ENCODE peak calls at places on chromosomes 11 and 22, in seven cellular contexts. One of them, this sample, is unnamed.

GRCh38 chr11:37503411-37504065 is 905.5 kb upstream of the RAG2 start:
- DNase-seq in psoas muscle: no peak
- DNase-seq in uterus: no peak
- DNase-seq in dorsolateral prefrontal cortex: no peak
- DNase-seq in brain microvascular endothelial cell: no peak
- DNase-seq in A673: no peak
- DNase-seq in right lobe of liver: no peak
- DNase-seq in this sample: no peak

GRCh38 chr22:37496651-37497599 is 10.7 kb upstream of the MFNG start:
- DNase-seq in psoas muscle: no peak
- DNase-seq in uterus: no peak
- DNase-seq in dorsolateral prefrontal cortex: no peak
- DNase-seq in brain microvascular endothelial cell: peak; percentile 76
- DNase-seq in A673: peak; percentile 22
- DNase-seq in right lobe of liver: no peak
- DNase-seq in this sample: no peak

GRCh38 chr22:46444390-46444854 is 93.0 kb downstream of the CELSR1 start:
- DNase-seq in psoas muscle: no peak
- DNase-seq in uterus: no peak
- DNase-seq in dorsolateral prefrontal cortex: no peak
- DNase-seq in brain microvascular endothelial cell: no peak
- DNase-seq in A673: no peak
- DNase-seq in right lobe of liver: no peak
- DNase-seq in this sample: no peak

GRCh38 chr11:113729456-113729855 is 23.3 kb upstream of the TMPRSS5 start:
- DNase-seq in psoas muscle: no peak
- DNase-seq in uterus: no peak
- DNase-seq in dorsolateral prefrontal cortex: no peak
- DNase-seq in brain microvascular endothelial cell: no peak
- DNase-seq in A673: no peak
- DNase-seq in right lobe of liver: no peak
- DNase-seq in this sample: no peak

GRCh38 chr22:45804986-45805325 is 133.3 kb downstream of the ATXN10 start:
- DNase-seq in psoas muscle: no peak
- DNase-seq in uterus: no peak
- DNase-seq in dorsolateral prefrontal cortex: no peak
- DNase-seq in brain microvascular endothelial cell: peak; percentile 96
- DNase-seq in A673: peak; percentile 44
- DNase-seq in right lobe of liver: no peak
- DNase-seq in this sample: no peak

GRCh38 chr22:19942071-19942885 is 660 bp upstream of the TXNRD2 start:
- DNase-seq in psoas muscle: no peak
- DNase-seq in uterus: no peak
- DNase-seq in dorsolateral prefrontal cortex: no peak
- DNase-seq in brain microvascular endothelial cell: peak; percentile 56
- DNase-seq in A673: peak; percentile 59
- DNase-seq in right lobe of liver: no peak
- DNase-seq in this sample: no peak

GRCh38 chr22:48004038-48004437 is 1241.6 kb downstream of the TBC1D22A start:
- DNase-seq in psoas muscle: no peak
- DNase-seq in uterus: no peak
- DNase-seq in dorsolateral prefrontal cortex: no peak
- DNase-seq in brain microvascular endothelial cell: no peak
- DNase-seq in A673: no peak
- DNase-seq in right lobe of liver: no peak
- DNase-seq in this sample: no peak

GRCh38 chr11:130979386-130979972 is 63.2 kb upstream of the SNX19 start:
- DNase-seq in psoas muscle: no peak
- DNase-seq in uterus: no peak
- DNase-seq in dorsolateral prefrontal cortex: no peak
- DNase-seq in brain microvascular endothelial cell: peak; percentile 18
- DNase-seq in A673: peak; percentile 47
- DNase-seq in right lobe of liver: no peak
- DNase-seq in this sample: no peak

GRCh38 chr22:47032091-47032943 is 269.9 kb downstream of the TBC1D22A start:
- DNase-seq in psoas muscle: peak; percentile 14
- DNase-seq in uterus: no peak
- DNase-seq in dorsolateral prefrontal cortex: peak; percentile 23
- DNase-seq in brain microvascular endothelial cell: no peak
- DNase-seq in A673: no peak
- DNase-seq in right lobe of liver: peak; percentile 11
- DNase-seq in this sample: no peak

GRCh38 chr11:62671604-62672528 is at the start of the genes LBHD1 and UQCC3:
- DNase-seq in psoas muscle: peak; percentile 74
- DNase-seq in uterus: peak; percentile 70
- DNase-seq in dorsolateral prefrontal cortex: peak; percentile 82
- DNase-seq in brain microvascular endothelial cell: peak; percentile 77
- DNase-seq in A673: peak; percentile 96
- DNase-seq in right lobe of liver: peak; percentile 76
- DNase-seq in this sample: peak; percentile 57

GRCh38 chr11:95512682-95513081 is 276.9 kb downstream of the FAM76B start:
- DNase-seq in psoas muscle: peak; percentile 29
- DNase-seq in uterus: peak; percentile 86
- DNase-seq in dorsolateral prefrontal cortex: no peak
- DNase-seq in brain microvascular endothelial cell: peak; percentile 93
- DNase-seq in A673: peak; percentile 24
- DNase-seq in right lobe of liver: peak; percentile 38
- DNase-seq in this sample: peak; percentile 69

GRCh38 chr11:126114486-126115252 is 52.0 kb upstream of the CDON start:
- DNase-seq in psoas muscle: no peak
- DNase-seq in uterus: no peak
- DNase-seq in dorsolateral prefrontal cortex: no peak
- DNase-seq in brain microvascular endothelial cell: no peak
- DNase-seq in A673: peak; percentile 47
- DNase-seq in right lobe of liver: no peak
- DNase-seq in this sample: no peak

GRCh38 chr11:120259988-120260565 is 20.1 kb downstream of the POU2F3 start:
- DNase-seq in psoas muscle: no peak
- DNase-seq in uterus: no peak
- DNase-seq in dorsolateral prefrontal cortex: no peak
- DNase-seq in brain microvascular endothelial cell: no peak
- DNase-seq in A673: no peak
- DNase-seq in right lobe of liver: no peak
- DNase-seq in this sample: no peak

GRCh38 chr11:69121021-69121420 is 34.7 kb upstream of the SMIM38 start:
- DNase-seq in psoas muscle: no peak
- DNase-seq in uterus: no peak
- DNase-seq in dorsolateral prefrontal cortex: peak; percentile 23
- DNase-seq in brain microvascular endothelial cell: no peak
- DNase-seq in A673: no peak
- DNase-seq in right lobe of liver: no peak
- DNase-seq in this sample: no peak

GRCh38 chr11:16184588-16184987 is 171.8 kb downstream of the SOX6 start:
- DNase-seq in psoas muscle: no peak
- DNase-seq in uterus: no peak
- DNase-seq in dorsolateral prefrontal cortex: no peak
- DNase-seq in brain microvascular endothelial cell: peak; percentile 88
- DNase-seq in A673: peak; percentile 25
- DNase-seq in right lobe of liver: no peak
- DNase-seq in this sample: no peak

GRCh38 chr22:47115921-47116320 is 353.5 kb downstream of the TBC1D22A start:
- DNase-seq in psoas muscle: no peak
- DNase-seq in uterus: no peak
- DNase-seq in dorsolateral prefrontal cortex: no peak
- DNase-seq in brain microvascular endothelial cell: no peak
- DNase-seq in A673: no peak
- DNase-seq in right lobe of liver: no peak
- DNase-seq in this sample: no peak

GRCh38 chr22:19124377-19124776 is 2.2 kb upstream of the DGCR2 start:
- DNase-seq in psoas muscle: no peak
- DNase-seq in uterus: no peak
- DNase-seq in dorsolateral prefrontal cortex: no peak
- DNase-seq in brain microvascular endothelial cell: no peak
- DNase-seq in A673: no peak
- DNase-seq in right lobe of liver: no peak
- DNase-seq in this sample: no peak

GRCh38 chr22:50481440-50482106 is at the start of gene ADM2:
- DNase-seq in psoas muscle: no peak
- DNase-seq in uterus: no peak
- DNase-seq in dorsolateral prefrontal cortex: no peak
- DNase-seq in brain microvascular endothelial cell: no peak
- DNase-seq in A673: peak; percentile 63
- DNase-seq in right lobe of liver: peak; percentile 65
- DNase-seq in this sample: no peak

GRCh38 chr22:27877501-27877900 is 41.6 kb downstream of the PITPNB start:
- DNase-seq in psoas muscle: no peak
- DNase-seq in uterus: no peak
- DNase-seq in dorsolateral prefrontal cortex: no peak
- DNase-seq in brain microvascular endothelial cell: no peak
- DNase-seq in A673: no peak
- DNase-seq in right lobe of liver: no peak
- DNase-seq in this sample: no peak

GRCh38 chr22:23282089-23282501 is 101.8 kb downstream of the BCR start:
- DNase-seq in psoas muscle: peak; percentile 60
- DNase-seq in uterus: peak; percentile 74
- DNase-seq in dorsolateral prefrontal cortex: peak; percentile 92
- DNase-seq in brain microvascular endothelial cell: peak; percentile 16
- DNase-seq in A673: peak; percentile 87
- DNase-seq in right lobe of liver: no peak
- DNase-seq in this sample: peak; percentile 46

GRCh38 chr11:112237451-112237850 is 11.2 kb downstream of the PTS start:
- DNase-seq in psoas muscle: no peak
- DNase-seq in uterus: no peak
- DNase-seq in dorsolateral prefrontal cortex: no peak
- DNase-seq in brain microvascular endothelial cell: no peak
- DNase-seq in A673: no peak
- DNase-seq in right lobe of liver: no peak
- DNase-seq in this sample: no peak

GRCh38 chr11:112231952-112232351 is 5.7 kb downstream of the PTS start:
- DNase-seq in psoas muscle: no peak
- DNase-seq in uterus: no peak
- DNase-seq in dorsolateral prefrontal cortex: no peak
- DNase-seq in brain microvascular endothelial cell: no peak
- DNase-seq in A673: no peak
- DNase-seq in right lobe of liver: no peak
- DNase-seq in this sample: no peak

GRCh38 chr11:112238041-112238440 is 11.8 kb downstream of the PTS start:
- DNase-seq in psoas muscle: no peak
- DNase-seq in uterus: no peak
- DNase-seq in dorsolateral prefrontal cortex: no peak
- DNase-seq in brain microvascular endothelial cell: no peak
- DNase-seq in A673: no peak
- DNase-seq in right lobe of liver: no peak
- DNase-seq in this sample: no peak

GRCh38 chr11:112241486-112241885 is 15.3 kb downstream of the PTS start:
- DNase-seq in psoas muscle: no peak
- DNase-seq in uterus: peak; percentile 60
- DNase-seq in dorsolateral prefrontal cortex: no peak
- DNase-seq in brain microvascular endothelial cell: peak; percentile 55
- DNase-seq in A673: no peak
- DNase-seq in right lobe of liver: no peak
- DNase-seq in this sample: no peak

DNA sequence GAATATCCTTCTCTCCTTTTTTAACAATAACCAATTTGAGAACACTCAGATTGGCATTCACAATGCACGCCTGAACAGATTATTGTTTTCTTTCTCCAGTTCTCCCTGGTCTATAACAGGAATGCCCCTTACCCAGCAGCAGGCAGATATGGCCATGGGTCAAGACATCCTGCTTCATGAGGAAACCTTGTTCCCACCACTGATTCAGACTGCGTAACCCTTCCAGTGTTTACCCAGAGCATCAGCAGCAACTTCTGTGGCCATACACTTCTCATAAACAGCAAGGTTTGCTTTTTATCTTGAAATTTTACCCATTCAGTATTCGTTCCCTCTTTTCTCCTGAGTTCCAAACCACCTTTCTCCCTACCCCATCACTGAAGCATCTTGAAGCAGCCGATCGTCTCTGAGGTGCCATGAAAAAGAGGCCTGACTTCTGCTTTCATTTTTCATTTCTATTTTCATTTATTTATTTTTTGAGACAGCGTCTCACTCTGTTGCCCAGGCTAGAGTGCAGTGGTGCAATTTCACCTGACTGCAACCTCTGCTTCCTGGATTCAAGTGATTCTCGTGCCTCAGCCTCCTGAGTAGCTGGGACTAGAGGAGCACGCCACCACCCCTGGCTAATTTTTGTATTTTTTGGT is 9.6 kb downstream of the PTS start:
- DNase-seq in psoas muscle: no peak
- DNase-seq in uterus: no peak
- DNase-seq in dorsolateral prefrontal cortex: no peak
- DNase-seq in brain microvascular endothelial cell: no peak
- DNase-seq in A673: no peak
- DNase-seq in right lobe of liver: no peak
- DNase-seq in this sample: no peak
- H3K4me3 ChIP-seq in psoas muscle: no peak overlapping the region
- H3K4me3 ChIP-seq in uterus: no peak overlapping the region
- H3K4me3 ChIP-seq in dorsolateral prefrontal cortex: no peak overlapping the region
- H3K4me3 ChIP-seq in brain microvascular endothelial cell: no peak overlapping the region
- H3K4me3 ChIP-seq in A673: no peak overlapping the region
- H3K4me3 ChIP-seq in right lobe of liver: no peak overlapping the region
- H3K4me3 ChIP-seq in this sample: no peak overlapping the region

GRCh38 chr11:1768141-1768469 is 4.4 kb upstream of the CTSD start:
- DNase-seq in psoas muscle: no peak
- DNase-seq in uterus: no peak
- DNase-seq in dorsolateral prefrontal cortex: peak; percentile 13
- DNase-seq in brain microvascular endothelial cell: no peak
- DNase-seq in A673: no peak
- DNase-seq in right lobe of liver: no peak
- DNase-seq in this sample: no peak
- H3K27ac ChIP-seq in psoas muscle: no peak overlapping the region
- H3K27ac ChIP-seq in uterus: no peak overlapping the region
- H3K27ac ChIP-seq in dorsolateral prefrontal cortex: no peak overlapping the region
- H3K27ac ChIP-seq in brain microvascular endothelial cell: no peak overlapping the region
- H3K27ac ChIP-seq in A673: no peak overlapping the region
- H3K27ac ChIP-seq in right lobe of liver: no peak overlapping the region
- H3K27ac ChIP-seq in this sample: no peak overlapping the region

GRCh38 chr11:8311366-8311765 is 47.7 kb upstream of the LMO1 start:
- DNase-seq in psoas muscle: no peak
- DNase-seq in uterus: no peak
- DNase-seq in dorsolateral prefrontal cortex: peak; percentile 13
- DNase-seq in brain microvascular endothelial cell: no peak
- DNase-seq in A673: no peak
- DNase-seq in right lobe of liver: no peak
- DNase-seq in this sample: no peak
- TF ChIP-seq CTCF in psoas muscle: no peak
- TF ChIP-seq CTCF in uterus: no peak
- TF ChIP-seq CTCF in dorsolateral prefrontal cortex: no peak
- TF ChIP-seq CTCF in brain microvascular endothelial cell: no peak
- TF ChIP-seq CTCF in A673: no peak
- TF ChIP-seq CTCF in right lobe of liver: no peak
- TF ChIP-seq CTCF in this sample: no peak

DNA sequence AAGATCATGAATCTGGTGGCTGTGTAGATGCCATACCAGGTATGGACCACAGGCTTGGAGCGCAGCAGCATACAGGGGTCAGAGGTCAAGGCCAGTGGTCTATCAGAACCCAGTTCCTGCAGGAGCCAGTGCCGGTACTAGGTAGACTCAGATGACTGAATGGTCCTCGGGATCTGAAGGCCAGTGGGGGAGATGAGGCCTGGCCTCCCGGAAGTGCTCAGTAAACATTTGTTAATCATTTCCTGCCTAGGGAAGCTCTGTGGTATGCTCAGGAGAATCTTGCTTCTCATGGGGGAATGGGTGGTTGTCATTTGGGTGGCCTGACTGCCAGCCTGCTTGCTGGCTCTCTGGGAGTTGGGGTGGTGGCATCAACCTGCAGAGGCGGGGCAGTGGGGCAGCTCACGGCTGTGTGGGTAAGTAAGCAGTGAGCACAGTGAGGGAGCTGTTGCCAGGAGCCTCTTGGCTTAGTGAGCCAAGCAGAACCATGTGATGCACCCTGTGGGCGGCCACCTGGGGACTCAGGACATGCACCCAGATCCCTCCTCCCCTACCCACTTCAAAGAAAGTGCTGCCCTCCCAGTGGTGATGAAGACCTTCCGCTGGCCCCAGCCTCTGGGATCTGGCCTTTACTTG is 33.0 kb downstream of the PTPRJ start:
- DNase-seq in psoas muscle: no peak
- DNase-seq in uterus: no peak
- DNase-seq in dorsolateral prefrontal cortex: no peak
- DNase-seq in brain microvascular endothelial cell: no peak
- DNase-seq in A673: no peak
- DNase-seq in right lobe of liver: peak; percentile 85
- DNase-seq in this sample: no peak
- H3K4me3 ChIP-seq in psoas muscle: no peak overlapping the region
- H3K4me3 ChIP-seq in uterus: no peak overlapping the region
- H3K4me3 ChIP-seq in dorsolateral prefrontal cortex: no peak overlapping the region
- H3K4me3 ChIP-seq in brain microvascular endothelial cell: no peak overlapping the region
- H3K4me3 ChIP-seq in A673: no peak overlapping the region
- H3K4me3 ChIP-seq in right lobe of liver: no peak overlapping the region
- H3K4me3 ChIP-seq in this sample: no peak overlapping the region

This sample was measured in tibial nerve.